ENCODE peak calls at places on chromosomes 12 and 14, in five cellular contexts. A, Q, X, V and N are unnamed samples.

GRCh38 chr12:62813031-62813829 is 121.7 kb downstream of the PPM1H start:
- DNase-seq in A (no peak), Q (peak), X (peak), V (peak), N (no peak)

GRCh38 chr12:57893460-57894353 is 47.2 kb upstream of the CTDSP2 start:
- DNase-seq in A (peak), Q (no peak), X (no peak), V (no peak), N (no peak)

GRCh38 chr12:119082496-119082895 is 96.2 kb upstream of the HSPB8 start:
- DNase-seq in A (no peak), Q (no peak), X (no peak), V (no peak), N (no peak)

GRCh38 chr12:12791756-12792346 is 6.4 kb downstream of the APOLD1 start:
- DNase-seq in A (no peak), Q (no peak), X (no peak), V (no peak), N (no peak)

GRCh38 chr14:35331605-35332516 is 39.7 kb downstream of the PSMA6 start:
- DNase-seq in A (peak), Q (no peak), X (peak), V (peak), N (no peak)

GRCh38 chr12:59084758-59085383 is 164.6 kb upstream of the LRIG3 start:
- DNase-seq in A (no peak), Q (no peak), X (peak), V (no peak), N (no peak)

GRCh38 chr14:91286530-91286937 is 42.0 kb upstream of the GPR68 start:
- DNase-seq in A (peak), Q (peak), X (peak), V (peak), N (peak)

GRCh38 chr14:55938249-55938791 is 179.9 kb upstream of the PELI2 start:
- DNase-seq in A (no peak), Q (no peak), X (no peak), V (no peak), N (no peak)

GRCh38 chr14:22432348-22432976 is 156.6 kb downstream of the DAD1 start:
- DNase-seq in A (no peak), Q (no peak), X (no peak), V (peak), N (no peak)

GRCh38 chr12:117046861-117047530 is 52.2 kb downstream of the TESC start:
- DNase-seq in A (no peak), Q (no peak), X (no peak), V (no peak), N (no peak)

GRCh38 chr12:109767456-109767855 is 53.8 kb downstream of the FAM222A start:
- DNase-seq in A (no peak), Q (no peak), X (peak), V (no peak), N (no peak)

GRCh38 chr12:109766251-109766778 is 52.7 kb downstream of the FAM222A start:
- DNase-seq in A (no peak), Q (no peak), X (peak), V (no peak), N (no peak)

GRCh38 chr12:109764123-109764522 is 50.5 kb downstream of the FAM222A start:
- DNase-seq in A (no peak), Q (no peak), X (peak), V (no peak), N (no peak)

GRCh38 chr12:109764776-109765492 is 51.3 kb downstream of the FAM222A start:
- DNase-seq in A (no peak), Q (no peak), X (peak), V (no peak), N (no peak)

GRCh38 chr12:109765493-109765810 is 51.8 kb downstream of the FAM222A start:
- DNase-seq in A (no peak), Q (no peak), X (no peak), V (no peak), N (no peak)
- TF ChIP-seq YY1 in A (no peak), Q (no peak), X (no peak), V (no peak), N (no peak)

GRCh38 chr14:74541225-74541624 is 47.7 kb downstream of the ISCA2 start:
- DNase-seq in A (no peak), Q (no peak), X (no peak), V (no peak), N (no peak)
- TF ChIP-seq POLR2A in A (no peak), Q (no peak), X (no peak), V (no peak), N (no peak)

DNA sequence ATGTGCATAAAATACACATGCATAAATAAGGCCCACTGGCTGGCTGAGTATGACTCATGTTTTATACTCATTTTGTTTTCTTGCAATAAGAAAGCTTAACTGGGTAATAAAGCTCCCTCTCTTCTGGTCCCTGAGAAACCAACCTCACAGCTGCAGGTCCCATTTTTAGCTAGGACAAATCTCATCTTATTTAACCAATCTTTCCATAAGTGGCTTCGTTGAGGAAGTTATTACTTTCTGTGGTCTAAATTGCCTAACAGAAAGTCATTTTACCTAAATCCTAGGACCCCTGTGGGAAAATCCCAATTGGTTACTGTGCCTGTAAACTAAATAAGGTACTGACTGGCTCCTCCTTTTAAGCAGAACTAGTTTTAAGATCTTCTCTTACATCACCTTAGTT is 232.9 kb upstream of the FBXO33 start:
- DNase-seq in A (no peak), Q (no peak), X (no peak), V (no peak), N (no peak)
- TF ChIP-seq YY1 in A (no peak), Q (no peak), X (no peak), V (no peak), N (no peak)

GRCh38 chr12:106773286-106773685 is 1.2 kb upstream of the RIC8B start:
- DNase-seq in A (no peak), Q (no peak), X (no peak), V (no peak), N (no peak)

GRCh38 chr12:106774808-106775524 is 484 bp downstream of the RIC8B start:
- DNase-seq in A (no peak), Q (no peak), X (no peak), V (no peak), N (no peak)

GRCh38 chr12:106776897-106777296 is 2.4 kb downstream of the RIC8B start:
- DNase-seq in A (no peak), Q (no peak), X (no peak), V (no peak), N (no peak)

GRCh38 chr12:106771425-106771824 is 3.1 kb upstream of the RIC8B start:
- DNase-seq in A (peak), Q (no peak), X (no peak), V (no peak), N (no peak)

DNA sequence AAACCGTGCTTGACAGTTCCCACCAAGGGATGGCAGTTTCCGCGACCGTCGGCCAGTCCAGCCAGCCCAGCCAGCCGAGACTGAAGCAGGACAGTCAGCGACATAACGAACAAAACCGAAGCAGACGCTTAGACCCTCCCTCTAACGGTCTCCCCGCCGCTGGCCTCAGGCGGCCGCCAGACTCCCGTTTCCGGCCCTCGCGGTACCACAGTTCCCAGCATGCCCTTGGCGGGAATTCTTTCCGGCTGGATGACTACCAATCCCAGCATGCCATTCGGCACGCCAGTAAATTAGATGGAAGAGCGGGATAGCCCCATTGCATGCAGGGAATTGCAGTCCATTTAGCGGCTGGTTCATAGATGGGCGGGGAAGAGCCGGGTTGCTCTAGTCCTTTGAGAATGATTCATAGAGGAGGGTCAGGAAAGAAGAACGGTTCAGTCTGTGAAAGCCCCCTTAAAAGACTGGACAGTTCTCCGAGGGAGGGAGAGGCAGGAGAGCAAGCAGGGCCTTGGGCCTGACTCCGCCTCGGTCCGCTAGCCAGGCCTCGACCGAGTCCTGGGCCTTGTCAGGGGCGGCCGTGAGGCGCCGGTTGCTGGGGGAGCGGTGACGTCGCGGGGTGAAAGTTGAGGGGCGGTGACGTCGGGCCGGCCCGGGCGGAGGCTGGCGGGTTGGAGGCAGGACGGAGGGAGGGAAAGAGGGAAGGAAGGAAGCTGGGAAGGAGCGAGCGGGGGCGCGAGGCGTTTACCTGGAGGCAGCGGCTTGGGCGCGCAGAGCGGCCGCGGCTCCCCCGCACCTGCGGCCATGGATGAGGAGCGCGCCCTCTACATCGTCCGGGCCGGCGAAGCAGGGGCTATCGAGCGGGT is at the start of gene RIC8B:
- DNase-seq in A (peak), Q (peak), X (peak), V (peak), N (peak)
- TF ChIP-seq POLR2A in A (peak), Q (peak), X (peak), V (peak), N (peak)

GRCh38 chr12:108618079-108618952 is 15.4 kb downstream of the SELPLG start:
- DNase-seq in A (peak), Q (peak), X (peak), V (peak), N (no peak)

GRCh38 chr12:108616941-108617858 is 16.5 kb downstream of the SELPLG start:
- DNase-seq in A (no peak), Q (no peak), X (no peak), V (no peak), N (peak)

GRCh38 chr12:108615918-108616317 is 17.8 kb downstream of the SELPLG start:
- DNase-seq in A (no peak), Q (no peak), X (no peak), V (no peak), N (no peak)

GRCh38 chr12:108614639-108615038 is 16.8 kb upstream of the TMEM119 start:
- DNase-seq in A (no peak), Q (no peak), X (no peak), V (no peak), N (no peak)

GRCh38 chr12:108616359-108616758 is 17.3 kb downstream of the SELPLG start:
- DNase-seq in A (no peak), Q (no peak), X (no peak), V (no peak), N (no peak)
- TF ChIP-seq YY1 in A (no peak), Q (no peak), X (no peak), V (no peak), N (no peak)

GRCh38 chr14:77721437-77721836 is 13.5 kb downstream of the SLIRP start:
- DNase-seq in A (no peak), Q (no peak), X (no peak), V (no peak), N (no peak)

GRCh38 chr14:77714926-77715325 is 7.0 kb downstream of the SLIRP start:
- DNase-seq in A (no peak), Q (no peak), X (no peak), V (no peak), N (no peak)

GRCh38 chr14:77722301-77722700 is 14.4 kb downstream of the SLIRP start:
- DNase-seq in A (no peak), Q (no peak), X (no peak), V (no peak), N (no peak)

DNA sequence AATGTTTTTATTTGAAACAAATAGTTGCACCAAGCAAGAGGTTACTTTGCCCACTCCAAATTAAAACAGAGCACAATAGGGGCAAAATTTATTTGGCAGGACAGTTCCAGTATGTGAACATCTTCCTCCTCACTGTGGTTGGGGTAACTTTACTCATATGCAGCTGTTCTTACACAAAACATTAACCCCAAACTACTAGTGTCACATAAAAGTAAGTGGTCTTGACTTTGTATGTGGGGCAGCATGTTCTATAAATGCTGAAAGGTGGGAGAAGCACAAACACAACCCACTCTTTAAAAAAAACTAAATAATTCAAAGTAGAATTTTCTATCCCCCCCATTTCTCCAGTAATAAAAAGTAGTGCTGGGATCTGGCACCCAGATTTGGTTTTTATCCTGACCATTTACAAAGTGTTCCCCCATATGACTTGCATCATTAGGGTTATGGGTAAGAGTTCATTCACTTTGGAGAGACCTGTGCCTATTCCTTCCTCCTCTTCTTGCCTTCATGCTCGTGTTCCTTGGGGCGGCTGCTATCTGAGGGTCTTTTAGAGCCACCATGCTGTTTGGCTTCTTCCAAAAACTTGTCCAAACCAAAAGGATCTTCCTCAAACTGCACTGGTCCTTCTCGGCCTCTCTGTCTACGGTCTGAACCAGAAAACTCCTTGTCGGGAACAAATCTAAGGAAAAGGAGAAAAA is 9.9 kb downstream of the SLIRP start:
- DNase-seq in A (no peak), Q (no peak), X (no peak), V (no peak), N (no peak)
- TF ChIP-seq POLR2A in A (no peak), Q (peak), X (peak), V (no peak), N (no peak)